ENCODE peak calls at places on chromosome 18, in six cellular contexts. V is NCI-H1092, S is AG08396, Y is IMR-90, L is AG04450, I is HS-5. W is an unnamed sample.

GRCh38 chr18:36534154-36534688 is 236.7 kb downstream of the FHOD3 start:
- DNase-seq in V (no peak), S (no peak), Y (no peak), L (no peak), I (no peak), W (no peak)

GRCh38 chr18:78812067-78812466 is 167.6 kb upstream of the SALL3 start:
- DNase-seq in V (no peak), S (no peak), Y (no peak), L (no peak), I (no peak), W (no peak)

GRCh38 chr18:67463829-67464228 is 52.7 kb downstream of the DSEL start:
- DNase-seq in V (no peak), S (no peak), Y (no peak), L (no peak), I (no peak), W (no peak)

GRCh38 chr18:35508746-35509338 is 11.1 kb upstream of the INO80C start:
- DNase-seq in V (no peak), S (no peak), Y (no peak), L (no peak), I (no peak), W (no peak)

GRCh38 chr18:11324510-11324909 is 175.1 kb upstream of the PIEZO2 start:
- DNase-seq in V (no peak), S (no peak), Y (peak; percentile 22), L (no peak), I (no peak), W (no peak)

GRCh38 chr18:75111673-75112485 is 97.1 kb downstream of the PTGR3 start:
- DNase-seq in V (no peak), S (no peak), Y (peak; percentile 21), L (no peak), I (peak; percentile 0), W (peak; percentile 23)

GRCh38 chr18:4125939-4126250 is 329.2 kb downstream of the DLGAP1 start:
- DNase-seq in V (no peak), S (no peak), Y (no peak), L (no peak), I (no peak), W (no peak)

GRCh38 chr18:36094431-36094830 is 27.1 kb upstream of the RPRD1A start:
- DNase-seq in V (no peak), S (no peak), Y (no peak), L (no peak), I (no peak), W (no peak)

GRCh38 chr18:58911766-58912165 is 47.1 kb downstream of the ZNF532 start:
- DNase-seq in V (no peak), S (peak; percentile 43), Y (peak; percentile 34), L (no peak), I (no peak), W (no peak)

GRCh38 chr18:32779010-32779409 is 6.2 kb upstream of the KLHL14 start:
- DNase-seq in V (no peak), S (no peak), Y (no peak), L (no peak), I (no peak), W (no peak)

GRCh38 chr18:64692826-64693225 is 543.9 kb upstream of the LINC00305 start:
- DNase-seq in V (no peak), S (no peak), Y (no peak), L (no peak), I (no peak), W (no peak)

GRCh38 chr18:46184296-46185080 is 80.3 kb downstream of the HAUS1 start:
- DNase-seq in V (no peak), S (no peak), Y (no peak), L (no peak), I (no peak), W (no peak)

GRCh38 chr18:77765468-77765867 is 515.8 kb downstream of the GALR1 start:
- DNase-seq in V (peak; percentile 84), S (no peak), Y (no peak), L (no peak), I (no peak), W (peak; percentile 0)

GRCh38 chr18:27017901-27018500 is 152.5 kb upstream of the AQP4 start:
- DNase-seq in V (no peak), S (no peak), Y (no peak), L (no peak), I (no peak), W (no peak)

GRCh38 chr18:9017170-9017899 is 85.2 kb upstream of the NDUFV2 start:
- DNase-seq in V (no peak), S (peak; percentile 92), Y (peak; percentile 94), L (peak; percentile 68), I (peak; percentile 69), W (peak; percentile 91)

GRCh38 chr18:68791801-68792200 is 6.1 kb upstream of the CCDC102B start:
- DNase-seq in V (no peak), S (peak; percentile 12), Y (peak; percentile 52), L (no peak), I (no peak), W (no peak)

GRCh38 chr18:49460958-49461601 is 635 bp upstream of the DYM start:
- DNase-seq in V (no peak), S (no peak), Y (no peak), L (no peak), I (peak; percentile 32), W (peak; percentile 37)

GRCh38 chr18:74255022-74255658 is 36.6 kb downstream of the CYB5A start:
- DNase-seq in V (no peak), S (no peak), Y (peak; percentile 12), L (no peak), I (no peak), W (no peak)

GRCh38 chr18:79169958-79170555 is 100.9 kb downstream of the ATP9B start:
- DNase-seq in V (no peak), S (no peak), Y (peak; percentile 35), L (no peak), I (no peak), W (peak; percentile 10)

GRCh38 chr18:74598350-74599001 is 806 bp downstream of the ZNF407 start:
- DNase-seq in V (peak; percentile 70), S (peak; percentile 64), Y (peak; percentile 46), L (no peak), I (no peak), W (peak; percentile 63)

GRCh38 chr18:59898609-59899297 is 1.0 kb upstream of the PMAIP1 start:
- DNase-seq in V (no peak), S (no peak), Y (no peak), L (no peak), I (no peak), W (no peak)

GRCh38 chr18:26874283-26874682 is 8.8 kb upstream of the AQP4 start:
- DNase-seq in V (no peak), S (no peak), Y (no peak), L (no peak), I (no peak), W (no peak)

GRCh38 chr18:55586841-55587240 is 1.2 kb downstream of the TCF4 start:
- DNase-seq in V (peak; percentile 9), S (peak; percentile 23), Y (peak; percentile 53), L (no peak), I (no peak), W (no peak)